ENCODE peak calls at places on chromosome 19, in nine cellular contexts. P is non-pigmented ciliary epithelial cell; R is HL-60; Y is CD8-positive, alpha-beta memory T cell; B is psoas muscle; O is stimulated activated CD4-positive, alpha-beta T cell treated with anti-CD3 and anti-CD28 coated beads, Interleukin-1b, Interleukin-23, amount 100 ng/mL, for 4 hours; T is activated CD8-positive, alpha-beta T cell treated with anti-CD3 and anti-CD28 coated beads, Interleukin-2, amount 10 ng/mL, durations not matched to agents 7 days and 5 days; I is naive thymus-derived CD4-positive, alpha-beta T cell; U is choroid plexus epithelial cell. F is an unnamed sample.

GRCh38 chr19:29526730-29527499 is 1.1 kb downstream of the VSTM2B start:
- DNase-seq in R (no peak), B (peak), P (no peak), I (peak), U (no peak), Y (no peak), T (no peak), O (no peak), F (no peak)

GRCh38 chr19:41708481-41708880 is at the start of gene CEACAM5:
- DNase-seq in U (no peak), O (no peak), P (no peak), Y (no peak), T (no peak), R (no peak), I (no peak), B (no peak), F (no peak)

GRCh38 chr19:45884682-45885555 is 1.0 kb downstream of the IRF2BP1 start:
- DNase-seq in B (peak), U (no peak), R (no peak), P (no peak), Y (no peak), T (no peak), O (no peak), I (peak), F (no peak)

GRCh38 chr19:42199440-42200115 is 17.9 kb downstream of the DEDD2 start:
- DNase-seq in B (peak), P (no peak), T (peak), O (peak), Y (peak), U (no peak), R (peak), I (peak), F (peak)

GRCh38 chr19:32822916-32823746 is 46.4 kb downstream of the SLC7A9 start:
- DNase-seq in B (no peak), T (no peak), U (no peak), Y (no peak), R (no peak), I (no peak), O (no peak), P (no peak), F (no peak)

GRCh38 chr19:13215572-13216380 is 65.6 kb downstream of the IER2 start:
- DNase-seq in O (no peak), B (no peak), R (no peak), T (peak), I (no peak), Y (peak), P (no peak), U (no peak), F (no peak)

GRCh38 chr19:28594737-28595136 is 618.2 kb downstream of the UQCRFS1 start:
- DNase-seq in U (no peak), T (no peak), O (no peak), Y (no peak), I (no peak), P (no peak), R (no peak), B (no peak), F (no peak)

GRCh38 chr19:46513461-46514236 is 18.0 kb upstream of the PNMA8B start:
- DNase-seq in R (peak), Y (no peak), B (peak), P (no peak), T (peak), I (peak), O (peak), U (peak), F (peak)

GRCh38 chr19:584240-585001 is 5.3 kb upstream of the HCN2 start:
- DNase-seq in U (peak), Y (peak), P (no peak), I (peak), T (peak), O (peak), R (peak), B (peak), F (no peak)

F was measured in left cardiac atrium.